ENCODE peak calls at places on chromosomes 6 and 20, in four cellular contexts. E is cardiac muscle cell, P is epithelial cell of esophagus, L is fibroblast of the aortic adventitia. I is an unnamed sample.

GRCh38 chr20:22248052-22248667 is 336.2 kb downstream of the FOXA2 start:
- DNase-seq in E (peak), P (peak), L (peak), I (peak)

GRCh38 chr6:79470728-79471127 is 66.5 kb downstream of the LCA5 start:
- DNase-seq in E (no peak), P (no peak), L (no peak), I (no peak)

GRCh38 chr20:10132391-10132790 is 86.2 kb upstream of the SNAP25 start:
- DNase-seq in E (no peak), P (no peak), L (no peak), I (no peak)

GRCh38 chr6:80022803-80023202 is 18.4 kb downstream of the TTK start:
- DNase-seq in E (peak), P (peak), L (peak), I (no peak)

GRCh38 chr6:17101422-17102257 is at the start of gene STMND1:
- DNase-seq in E (peak), P (peak), L (peak), I (no peak)

GRCh38 chr6:21596379-21597242 is 3.1 kb downstream of the SOX4 start:
- DNase-seq in E (peak), P (peak), L (peak), I (peak)

GRCh38 chr6:13485923-13486557 is 1.4 kb downstream of the GFOD1 start:
- DNase-seq in E (peak), P (peak), L (peak), I (peak)

GRCh38 chr6:117992856-117993255 is 85.8 kb downstream of the SLC35F1 start:
- DNase-seq in E (no peak), P (no peak), L (no peak), I (no peak)

GRCh38 chr6:99151634-99152344 is 197.7 kb downstream of the FAXC start:
- DNase-seq in E (peak), P (peak), L (peak), I (peak)

GRCh38 chr6:137283940-137284910 is 65.0 kb upstream of the IFNGR1 start:
- DNase-seq in E (no peak), P (no peak), L (no peak), I (no peak)
- H3K4me3 ChIP-seq in E (no peak), P (no peak), L (no peak), I (no peak)

DNA sequence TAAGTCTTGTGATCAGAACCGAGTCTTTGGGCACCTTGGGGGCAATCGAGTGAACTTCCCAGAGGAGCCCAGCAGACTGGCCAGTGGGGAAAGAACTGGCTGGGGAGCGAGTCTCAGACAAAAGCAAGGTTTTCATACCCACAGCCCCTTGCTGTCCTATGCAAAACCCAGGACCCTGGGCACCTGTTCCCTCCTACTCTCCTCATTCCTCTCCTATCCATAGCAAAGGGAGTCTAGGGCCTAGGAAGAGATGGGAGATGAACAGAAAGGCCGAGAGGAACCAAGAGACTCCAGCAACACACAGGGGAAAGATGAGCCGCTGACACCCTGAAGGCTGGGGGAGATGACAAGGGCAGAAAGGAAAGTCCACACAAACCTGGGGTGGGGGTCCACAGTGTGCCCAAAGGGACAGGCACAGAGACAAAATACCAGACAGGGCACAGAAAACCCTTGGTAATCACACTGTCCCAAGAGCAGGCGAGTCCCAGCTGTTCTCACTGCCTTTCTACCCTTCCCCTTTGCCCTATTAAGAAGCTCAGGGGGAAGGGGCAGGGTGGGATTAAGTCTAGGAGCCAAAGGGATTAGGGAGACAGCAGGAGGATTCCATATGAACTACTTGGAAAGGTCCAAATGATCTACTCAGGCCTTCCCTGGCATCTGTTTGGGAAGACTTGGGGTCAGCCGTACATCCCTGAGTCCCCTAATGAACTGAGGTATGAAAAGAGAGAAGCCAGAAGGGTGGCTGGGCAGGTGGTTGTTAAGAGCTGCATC is 6.5 kb downstream of the PPP1R18 start:
- DNase-seq in E (no peak), P (no peak), L (no peak), I (no peak)
- H3K4me3 ChIP-seq in E (no peak), P (no peak), L (peak), I (peak)

DNA sequence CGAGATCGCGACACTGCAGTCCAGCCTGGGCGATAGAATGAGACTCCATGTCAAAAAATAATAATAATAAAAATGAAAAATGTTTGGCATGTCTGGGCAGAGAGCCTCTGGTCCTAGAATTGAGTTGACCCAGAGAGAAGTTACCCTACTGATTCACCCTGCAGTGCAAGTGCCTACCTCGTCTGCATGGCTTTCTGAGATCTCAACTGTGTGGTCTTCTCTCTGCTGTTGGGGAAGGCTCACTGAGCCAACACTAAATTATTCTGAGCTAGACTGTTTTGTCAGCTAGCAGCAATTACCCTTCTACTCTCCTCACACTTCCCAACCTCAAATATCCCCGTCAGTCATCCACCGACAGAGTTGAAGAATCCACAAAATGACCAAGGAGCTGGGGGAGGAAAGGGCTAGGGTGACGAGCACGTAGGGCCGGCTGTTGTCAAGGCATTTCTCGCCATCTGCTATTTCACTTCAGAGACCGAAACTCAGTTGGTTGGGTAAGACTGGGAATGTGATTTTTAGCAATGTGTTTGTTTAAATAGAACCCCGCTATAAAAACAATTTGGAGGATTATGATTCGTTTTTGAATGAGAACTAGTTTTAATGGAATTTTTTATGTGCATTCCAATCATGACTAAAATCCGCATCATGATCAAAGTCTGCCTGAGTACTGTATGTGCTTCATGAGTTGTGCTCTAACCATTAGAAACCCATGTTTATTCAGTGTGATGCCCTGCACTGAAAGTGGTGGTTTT is 9.4 kb downstream of the MAS1 start:
- DNase-seq in E (peak), P (peak), L (peak), I (no peak)
- H3K4me3 ChIP-seq in E (no peak), P (no peak), L (no peak), I (no peak)

GRCh38 chr6:43274916-43275597 is 23.0 kb upstream of the SLC22A7 start:
- DNase-seq in E (no peak), P (no peak), L (no peak), I (no peak)
- H3K4me3 ChIP-seq in E (peak), P (no peak), L (peak), I (peak)

GRCh38 chr6:42260424-42260888 is 42.8 kb upstream of the MRPS10 start:
- DNase-seq in E (no peak), P (no peak), L (no peak), I (no peak)
- H3K4me3 ChIP-seq in E (no peak), P (no peak), L (no peak), I (no peak)

DNA sequence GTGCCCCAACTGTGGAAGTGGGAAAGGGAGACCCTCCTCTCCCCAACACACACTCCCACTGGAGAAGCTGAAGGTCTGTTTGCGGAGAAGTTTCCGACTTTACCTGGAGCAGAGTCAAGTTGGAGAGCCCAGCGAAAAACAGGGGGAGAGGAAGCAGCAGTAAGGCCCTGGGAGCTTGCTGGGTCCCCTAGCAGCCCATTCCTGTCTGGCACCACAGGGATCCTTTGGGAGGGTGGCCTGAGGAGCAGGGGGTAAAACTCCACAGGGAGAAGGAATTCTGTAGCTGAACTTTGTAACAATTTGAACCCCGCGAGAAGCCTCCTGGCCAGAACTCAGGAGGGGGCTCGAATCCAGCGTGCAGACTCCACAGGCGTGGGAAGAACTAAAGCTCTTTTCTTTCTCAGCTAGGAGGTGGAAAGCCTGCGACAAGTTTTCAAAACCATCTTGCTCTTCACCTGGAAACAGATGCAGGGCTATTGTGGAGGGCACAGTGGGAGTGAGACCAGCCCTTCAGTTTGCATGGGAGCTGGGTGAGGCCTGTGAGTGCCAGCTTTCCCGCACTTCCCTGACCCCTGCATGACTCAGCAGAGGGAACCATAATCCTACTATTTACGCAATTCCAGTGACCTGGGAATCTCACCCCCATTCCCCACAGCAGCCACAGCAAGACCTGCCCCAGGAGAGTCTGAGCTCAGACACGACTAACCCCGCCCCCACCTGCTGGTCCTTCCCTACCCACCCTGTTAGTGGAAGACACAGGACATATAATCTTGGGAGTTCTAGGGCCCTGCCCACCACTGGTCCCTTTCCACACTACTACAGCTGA is 25.8 kb downstream of the SERPINB9 start:
- DNase-seq in E (peak), P (peak), L (peak), I (no peak)
- H3K4me3 ChIP-seq in E (no peak), P (no peak), L (peak), I (peak)

GRCh38 chr6:90294008-90294511 is 2.6 kb downstream of the BACH2 start:
- DNase-seq in E (no peak), P (no peak), L (no peak), I (no peak)
- H3K4me3 ChIP-seq in E (peak), P (no peak), L (no peak), I (no peak)

DNA sequence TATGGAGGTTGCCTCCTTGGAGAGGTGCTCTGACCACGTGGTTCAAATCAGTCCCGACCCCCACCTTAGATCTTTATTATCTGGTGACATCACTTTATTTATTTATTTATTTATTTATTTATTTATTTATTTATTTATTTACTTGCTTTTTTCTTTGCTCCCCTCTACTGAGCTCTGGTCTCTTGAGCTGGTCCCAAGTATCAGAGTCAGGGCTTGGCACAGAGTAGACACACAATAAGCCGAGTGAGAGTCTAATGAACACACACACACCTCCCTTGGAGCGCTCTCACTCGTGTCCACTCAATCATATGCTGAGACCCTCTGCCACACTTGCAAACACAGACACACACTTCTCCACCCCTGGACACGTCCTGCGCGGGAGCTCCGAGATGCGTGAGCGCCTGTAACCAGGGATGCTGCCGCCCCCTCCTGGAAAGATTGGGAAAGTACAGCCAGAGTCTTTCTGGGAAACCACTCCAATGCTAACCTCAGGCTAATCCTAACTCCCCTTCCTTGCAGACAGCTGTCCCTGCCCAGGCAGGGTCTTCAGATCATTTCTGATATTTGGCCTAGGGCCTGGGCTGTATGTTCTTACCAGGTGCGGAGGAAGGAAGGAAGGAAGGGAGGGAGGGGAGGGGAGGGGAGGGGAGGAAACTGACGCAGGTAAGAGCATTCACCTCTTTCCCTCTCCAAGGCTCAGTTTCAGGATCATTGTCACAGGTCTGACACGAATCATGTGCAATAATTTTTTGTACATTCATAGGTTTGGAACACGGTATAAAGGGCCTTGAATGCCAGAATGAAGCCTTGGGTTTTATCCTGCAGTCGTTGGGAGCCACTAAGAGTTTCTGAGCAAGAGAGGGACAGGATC is 70.9 kb downstream of the STK35 start:
- DNase-seq in E (peak), P (peak), L (peak), I (peak)
- H3K4me3 ChIP-seq in E (no peak), P (no peak), L (no peak), I (no peak)

GRCh38 chr20:40718214-40718949 is 29.3 kb upstream of the MAFB start:
- DNase-seq in E (no peak), P (no peak), L (no peak), I (no peak)

GRCh38 chr20:40717343-40717865 is 28.4 kb upstream of the MAFB start:
- DNase-seq in E (no peak), P (peak), L (no peak), I (no peak)

GRCh38 chr20:40715491-40715890 is 26.5 kb upstream of the MAFB start:
- DNase-seq in E (no peak), P (no peak), L (no peak), I (no peak)

GRCh38 chr20:40720826-40721225 is 31.8 kb upstream of the MAFB start:
- DNase-seq in E (no peak), P (no peak), L (no peak), I (no peak)

DNA sequence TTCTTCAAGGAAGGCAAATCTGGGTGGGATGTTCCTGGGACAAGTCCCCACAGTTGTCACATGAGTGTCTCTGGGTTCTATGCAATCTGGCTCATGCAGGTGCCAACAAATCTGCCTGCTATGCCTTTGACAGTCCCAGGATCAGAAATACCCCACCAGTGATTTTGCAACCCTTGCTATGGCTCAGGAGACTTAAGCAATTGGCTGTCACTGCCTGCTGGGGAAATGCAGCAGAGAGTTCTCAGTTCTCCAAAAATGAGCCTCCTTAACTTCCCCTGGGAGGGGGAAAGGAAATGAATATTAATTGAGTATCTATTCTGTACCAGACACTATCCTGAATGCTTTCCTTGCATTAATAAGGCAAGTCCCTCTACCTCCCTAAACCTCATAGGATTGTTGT is 30.3 kb upstream of the MAFB start:
- DNase-seq in E (no peak), P (no peak), L (no peak), I (no peak)
- H3K4me3 ChIP-seq in E (no peak), P (no peak), L (no peak), I (no peak)

DNA sequence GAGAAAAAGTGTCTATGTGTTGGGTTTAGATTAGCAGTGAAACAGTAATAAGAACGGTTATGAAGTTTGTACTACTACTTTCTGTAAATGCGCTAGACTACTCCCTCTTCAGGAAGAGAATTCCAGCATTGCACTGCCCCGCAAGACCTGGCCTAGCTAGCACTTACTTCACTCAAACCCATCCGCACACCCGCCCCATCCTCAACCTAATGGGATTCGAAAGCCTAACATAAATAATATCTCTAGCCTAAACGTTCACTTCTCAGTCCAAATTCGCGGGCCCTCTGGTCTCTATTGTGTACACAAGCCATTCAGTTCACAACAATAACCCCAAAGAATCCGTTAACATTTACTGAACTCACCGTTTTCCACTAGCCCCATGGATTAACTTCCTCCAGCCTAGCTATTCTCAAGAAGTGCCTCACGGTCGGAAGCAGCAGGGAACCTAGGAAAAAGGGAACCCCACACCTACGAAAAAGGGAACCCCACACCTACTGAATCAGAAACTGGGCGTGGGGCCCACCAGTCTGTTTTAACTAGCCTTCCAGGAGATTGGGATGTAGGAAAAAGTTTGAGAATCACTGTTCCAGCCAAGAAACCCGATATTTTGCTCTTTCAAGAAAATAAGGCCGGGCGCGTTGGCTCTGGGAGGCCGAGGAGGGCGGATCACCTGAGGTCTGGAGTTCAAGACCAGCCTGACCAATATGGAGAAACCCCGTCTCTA is 45.4 kb upstream of the BTN3A2 start:
- DNase-seq in E (peak), P (no peak), L (no peak), I (no peak)
- H3K4me3 ChIP-seq in E (no peak), P (no peak), L (no peak), I (no peak)